ENCODE peak calls at places on chromosomes 11 and 22, in five cellular contexts. F is psoas muscle, N is heart right ventricle, X is adrenal gland, H is heart left ventricle. I is an unnamed sample. For H3K4me1, the result is how much of the 10 kb centered on the place peaks cover.

GRCh38 chr11:62702241-62702640 is 5.0 kb downstream of the BSCL2 start:
- DNase-seq in F (no peak), N (no peak), X (no peak), H (no peak), I (no peak)

GRCh38 chr11:46444305-46444704 is 52.7 kb upstream of the CHRM4 start:
- DNase-seq in F (no peak), N (no peak), X (no peak), H (no peak), I (no peak)

GRCh38 chr22:28978158-28978557 is 83.5 kb downstream of the C22orf31 start:
- DNase-seq in F (peak), N (no peak), X (peak), H (peak), I (peak)

GRCh38 chr11:64369440-64370135 is 10.6 kb downstream of the RPS6KA4 start:
- DNase-seq in F (no peak), N (no peak), X (no peak), H (no peak), I (no peak)

GRCh38 chr11:9138133-9138453 is 46.7 kb upstream of the SCUBE2 start:
- DNase-seq in F (no peak), N (no peak), X (no peak), H (no peak), I (no peak)

GRCh38 chr11:118917488-118918127 is 8.1 kb downstream of the BCL9L start:
- DNase-seq in F (peak), N (no peak), X (peak), H (no peak), I (no peak)

GRCh38 chr11:8608646-8609045 is 14.6 kb upstream of the STK33 start:
- DNase-seq in F (no peak), N (no peak), X (peak), H (no peak), I (peak)

GRCh38 chr11:72001834-72002591 is 3.3 kb downstream of the IL18BP start:
- DNase-seq in F (no peak), N (no peak), X (no peak), H (no peak), I (no peak)

DNA sequence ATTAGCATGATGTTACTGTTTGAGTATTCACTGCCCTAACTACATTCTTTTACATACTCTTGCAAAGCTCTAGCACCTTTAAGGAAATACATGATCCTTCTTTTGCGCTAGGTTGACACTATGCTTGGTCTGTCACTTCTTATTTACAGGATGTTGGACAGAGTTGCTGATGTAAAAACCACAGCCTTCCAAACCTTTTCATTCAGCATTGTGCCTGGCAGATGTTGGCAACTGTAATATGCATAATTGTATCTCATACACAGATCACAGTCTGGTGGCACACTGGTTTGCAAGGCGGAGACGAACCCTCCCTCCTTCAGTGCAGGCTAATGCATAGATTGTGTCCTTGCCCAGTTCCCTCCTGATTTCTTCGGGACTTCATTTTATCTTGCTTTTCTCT is 224.1 kb downstream of the SNX19 start:
- DNase-seq in F (no peak), N (no peak), X (no peak), H (no peak), I (no peak)
- H3K27ac ChIP-seq in F (no peak), N (no peak), X (no peak), H (no peak), I (no peak)

GRCh38 chr22:41668971-41669911 is 19.4 kb downstream of the SNU13 start:
- DNase-seq in F (no peak), N (no peak), X (no peak), H (no peak), I (peak)

GRCh38 chr22:41676134-41676533 is 12.5 kb downstream of the SNU13 start:
- DNase-seq in F (no peak), N (no peak), X (no peak), H (no peak), I (no peak)

GRCh38 chr22:41674941-41675340 is 13.7 kb downstream of the SNU13 start:
- DNase-seq in F (no peak), N (no peak), X (no peak), H (no peak), I (peak)

GRCh38 chr22:41672780-41673509 is 15.7 kb downstream of the SNU13 start:
- DNase-seq in F (no peak), N (no peak), X (no peak), H (no peak), I (no peak)
- TF ChIP-seq CTCF in F (no peak), N (no peak), X (no peak), H (peak), I (peak)

GRCh38 chr22:46062971-46063631 is 86.1 kb upstream of the WNT7B start:
- DNase-seq in F (peak), N (no peak), X (no peak), H (no peak), I (no peak)
- H3K4me1 ChIP-seq in F (half or more), N (half or more), X (under half), H (half or more), I (under half)

GRCh38 chr22:38353701-38354100 is 36.5 kb upstream of the CSNK1E start:
- DNase-seq in F (no peak), N (no peak), X (no peak), H (no peak), I (no peak)
- H3K27ac ChIP-seq in F (no peak), N (no peak), X (no peak), H (peak), I (peak)

GRCh38 chr22:31625661-31626426 is 36.2 kb downstream of the PISD start:
- DNase-seq in F (peak), N (peak), X (peak), H (peak), I (peak)
- TF ChIP-seq CTCF in F (no peak), N (no peak), X (no peak), H (no peak), I (no peak)

DNA sequence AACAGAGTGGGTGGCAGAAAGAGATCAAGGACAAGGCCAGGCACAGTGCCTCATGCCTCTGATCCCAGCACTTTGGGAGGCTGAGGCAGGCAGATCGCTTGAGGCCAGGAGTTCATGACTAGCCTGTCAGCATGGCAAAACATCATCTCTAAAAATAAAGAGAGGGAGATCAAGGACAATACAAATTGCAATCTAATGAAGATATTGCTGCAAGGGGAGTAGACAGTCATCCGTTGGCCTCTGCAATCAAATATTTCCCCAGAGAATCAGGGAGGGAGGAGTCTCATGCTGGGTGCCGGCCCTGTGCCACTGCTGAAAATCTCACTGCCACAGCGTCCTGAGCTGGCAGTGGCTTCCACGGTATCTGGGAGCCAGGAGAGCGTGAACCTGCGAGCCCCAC is 19.4 kb upstream of the IL17RA start:
- DNase-seq in F (peak), N (no peak), X (peak), H (no peak), I (no peak)
- H3K4me1 ChIP-seq in F (under half), N (under half), X (under half), H (under half), I (under half)

DNA sequence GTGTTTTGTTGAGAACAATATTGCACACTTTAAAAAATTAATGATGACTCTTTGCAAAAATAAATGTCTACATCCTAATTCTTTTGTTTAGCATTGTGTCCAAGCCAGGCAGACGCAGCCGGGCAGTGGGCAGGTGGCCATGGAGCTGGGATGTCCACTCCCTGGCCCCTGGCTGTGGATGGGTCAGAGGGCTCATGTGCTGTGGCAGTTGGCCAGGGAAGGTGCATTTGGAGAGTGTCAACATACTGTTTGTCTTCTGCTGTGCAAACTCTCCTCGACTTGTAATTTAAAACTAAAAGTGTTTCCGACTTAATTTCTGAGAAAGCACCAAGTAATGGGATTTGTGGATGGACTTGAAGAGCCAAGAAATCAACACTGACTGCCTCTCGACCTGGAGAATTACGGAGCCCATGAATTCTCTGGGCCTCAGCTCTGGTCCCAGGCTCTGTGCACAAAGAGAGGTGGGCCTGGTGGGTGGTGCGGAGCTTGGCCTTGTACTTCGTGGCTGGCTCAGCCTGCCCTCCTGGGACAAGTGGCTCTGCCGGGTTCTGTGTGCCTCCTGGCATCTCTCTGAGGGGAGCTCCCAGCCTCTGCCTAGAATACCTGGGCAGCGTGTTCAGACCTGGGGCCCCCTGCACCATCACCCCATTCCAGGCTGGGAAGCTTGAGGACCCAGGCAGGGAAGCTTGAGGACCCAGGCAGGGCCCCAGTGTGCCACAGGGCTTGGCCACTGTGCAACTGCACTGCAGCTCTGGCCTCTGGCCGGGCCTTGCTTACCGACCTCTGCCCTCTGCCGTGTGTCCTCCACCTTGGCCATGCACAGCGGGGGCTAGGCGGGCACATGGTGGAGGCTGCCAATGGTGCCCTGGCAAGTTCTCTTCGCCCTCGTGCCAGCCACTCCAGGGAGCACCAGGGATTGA is 46.4 kb downstream of the RTN4R start:
- DNase-seq in F (no peak), N (peak), X (no peak), H (peak), I (no peak)
- H3K27ac ChIP-seq in F (no peak), N (no peak), X (no peak), H (peak), I (no peak)

DNA sequence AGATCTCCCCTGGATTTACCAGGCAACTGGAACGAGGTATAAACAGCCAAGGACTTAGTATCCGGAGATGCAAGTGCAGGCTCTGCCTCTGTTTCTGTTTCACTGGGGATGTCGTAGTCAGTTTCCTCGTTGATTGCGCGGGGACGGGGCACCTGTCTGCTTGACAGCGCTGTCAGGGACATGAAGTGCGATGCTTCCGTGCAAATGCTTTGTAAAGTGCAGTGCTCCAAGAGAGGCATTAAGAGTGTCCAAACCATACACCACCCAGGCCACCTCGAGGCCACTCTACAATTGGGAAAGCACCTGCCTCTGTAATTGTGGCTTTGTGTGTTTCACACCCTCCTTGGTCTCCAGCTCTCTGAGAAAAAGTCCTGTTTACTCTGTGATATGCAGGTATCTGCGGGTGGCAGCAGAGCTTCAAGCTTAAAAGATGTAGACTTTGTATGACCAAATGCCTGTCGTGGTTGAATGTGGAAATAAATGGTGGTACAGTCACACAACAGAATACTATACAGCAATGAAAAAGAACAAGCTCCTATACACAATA is 18.6 kb upstream of the CD5 start:
- DNase-seq in F (no peak), N (no peak), X (no peak), H (no peak), I (no peak)
- TF ChIP-seq CTCF in F (no peak), N (no peak), X (no peak), H (no peak), I (no peak)

GRCh38 chr11:114178656-114179055 is 117.5 kb upstream of the NNMT start:
- DNase-seq in F (peak), N (no peak), X (no peak), H (no peak), I (no peak)
- H3K4me1 ChIP-seq in F (half or more), N (half or more), X (half or more), H (half or more), I (under half)

GRCh38 chr11:117513666-117514065 is 186.0 kb downstream of the CEP164 start:
- DNase-seq in F (no peak), N (no peak), X (no peak), H (no peak), I (no peak)
- H3K27ac ChIP-seq in F (no peak), N (no peak), X (no peak), H (no peak), I (no peak)

I was measured in cardiac muscle cell.